ENCODE peak calls at places on chromosomes 1 and 21, in eight cellular contexts. C, M, B, K, G, O, Y and Q are unnamed samples.
A peak's percentile ranks its signal among the peaks of the same experiment; 100 is the strongest.

GRCh38 chr1:27955076-27955475 is 4.7 kb upstream of the XKR8 start:
- DNase-seq in C (no peak), M (no peak), B (no peak), K (no peak), G (no peak), O (no peak), Y (no peak), Q (no peak)

GRCh38 chr1:1573843-1574720 is 581 bp downstream of the SSU72 start:
- DNase-seq in C (peak; percentile 67), M (peak; percentile 40), B (peak; percentile 80), K (peak; percentile 89), G (peak; percentile 42), O (peak; percentile 62), Y (peak; percentile 82), Q (peak; percentile 70)

GRCh38 chr1:248847956-248848561 is 10.0 kb downstream of the ZNF672 start:
- DNase-seq in C (no peak), M (no peak), B (no peak), K (no peak), G (no peak), O (no peak), Y (no peak), Q (no peak)

GRCh38 chr21:41509206-41509496 is 1.2 kb upstream of the TMPRSS2 start:
- DNase-seq in C (no peak), M (no peak), B (no peak), K (no peak), G (no peak), O (no peak), Y (no peak), Q (no peak)

GRCh38 chr1:31189696-31190674 is 49.7 kb downstream of the NKAIN1 start:
- DNase-seq in C (no peak), M (no peak), B (no peak), K (no peak), G (no peak), O (no peak), Y (no peak), Q (no peak)

GRCh38 chr1:58988752-58989151 is 204.9 kb upstream of the JUN start:
- DNase-seq in C (no peak), M (no peak), B (no peak), K (no peak), G (no peak), O (no peak), Y (no peak), Q (no peak)

GRCh38 chr1:162709132-162709860 is 77.0 kb downstream of the DDR2 start:
- DNase-seq in C (no peak), M (no peak), B (no peak), K (no peak), G (no peak), O (no peak), Y (no peak), Q (no peak)

GRCh38 chr1:19353596-19353995 is 41.5 kb downstream of the SLC66A1 start:
- DNase-seq in C (no peak), M (peak; percentile 69), B (no peak), K (no peak), G (no peak), O (no peak), Y (no peak), Q (no peak)

GRCh38 chr21:45363921-45364463 is 41.0 kb upstream of the COL18A1 start:
- DNase-seq in C (peak; percentile 99), M (no peak), B (peak; percentile 92), K (no peak), G (no peak), O (peak; percentile 43), Y (peak; percentile 78), Q (peak; percentile 98)

GRCh38 chr21:33135925-33136324 is 66.0 kb downstream of the OLIG1 start:
- DNase-seq in C (no peak), M (peak; percentile 36), B (no peak), K (no peak), G (no peak), O (no peak), Y (no peak), Q (no peak)

GRCh38 chr1:192872010-192872409 is 63.2 kb downstream of the RGS2 start:
- DNase-seq in C (no peak), M (no peak), B (no peak), K (no peak), G (no peak), O (no peak), Y (no peak), Q (no peak)

GRCh38 chr1:230509281-230509977 is 83.3 kb upstream of the PGBD5 start:
- DNase-seq in C (peak; percentile 94), M (no peak), B (no peak), K (no peak), G (no peak), O (no peak), Y (peak; percentile 7), Q (peak; percentile 10)

GRCh38 chr21:42056468-42056867 is 14.6 kb upstream of the UMODL1 start:
- DNase-seq in C (no peak), M (no peak), B (no peak), K (no peak), G (no peak), O (no peak), Y (no peak), Q (no peak)

GRCh38 chr1:153572569-153573015 is 6.9 kb upstream of the S100A2 start:
- DNase-seq in C (peak; percentile 86), M (peak; percentile 76), B (peak; percentile 86), K (peak; percentile 45), G (no peak), O (peak; percentile 93), Y (peak; percentile 85), Q (peak; percentile 75)

GRCh38 chr21:46551636-46552241 is 53.1 kb downstream of the S100B start:
- DNase-seq in C (no peak), M (no peak), B (peak; percentile 87), K (peak; percentile 25), G (no peak), O (no peak), Y (peak; percentile 66), Q (no peak)

GRCh38 chr1:47948126-47948525 is 49.1 kb downstream of the TRABD2B start:
- DNase-seq in C (no peak), M (no peak), B (no peak), K (no peak), G (no peak), O (peak; percentile 34), Y (no peak), Q (no peak)

GRCh38 chr1:55868026-55868425 is 652.9 kb upstream of the USP24 start:
- DNase-seq in C (peak; percentile 25), M (no peak), B (no peak), K (no peak), G (no peak), O (peak; percentile 4), Y (no peak), Q (no peak)

GRCh38 chr1:87141556-87141955 is 187.1 kb upstream of the LMO4 start:
- DNase-seq in C (no peak), M (peak; percentile 12), B (no peak), K (no peak), G (no peak), O (no peak), Y (no peak), Q (no peak)